ENCODE peak calls at places on chromosomes 2 and 18, in ten cellular contexts. One of them, this sample, is unnamed.

GRCh38 chr18:46199515-46200147 is 95.4 kb downstream of the HAUS1 start:
- DNase-seq in HL-60: no peak
- DNase-seq in choroid plexus epithelial cell: peak
- DNase-seq in retinal pigment epithelial cell: peak
- DNase-seq in AG04450: peak
- DNase-seq in fibroblast of the aortic adventitia: peak
- DNase-seq in HFFc6: peak
- DNase-seq in cardiac muscle cell: peak
- DNase-seq in astrocyte: peak
- DNase-seq in astrocyte of the spinal cord: peak
- DNase-seq in this sample: no peak

GRCh38 chr2:48693066-48693465 is 62.5 kb downstream of the LHCGR start:
- DNase-seq in HL-60: no peak
- DNase-seq in choroid plexus epithelial cell: peak
- DNase-seq in retinal pigment epithelial cell: no peak
- DNase-seq in AG04450: no peak
- DNase-seq in fibroblast of the aortic adventitia: no peak
- DNase-seq in HFFc6: no peak
- DNase-seq in cardiac muscle cell: no peak
- DNase-seq in astrocyte: peak
- DNase-seq in astrocyte of the spinal cord: peak
- DNase-seq in this sample: no peak

GRCh38 chr2:129801575-129801974 is 177.9 kb upstream of the RAB6C start:
- DNase-seq in HL-60: no peak
- DNase-seq in choroid plexus epithelial cell: no peak
- DNase-seq in retinal pigment epithelial cell: no peak
- DNase-seq in AG04450: no peak
- DNase-seq in fibroblast of the aortic adventitia: peak
- DNase-seq in HFFc6: peak
- DNase-seq in cardiac muscle cell: peak
- DNase-seq in astrocyte: peak
- DNase-seq in astrocyte of the spinal cord: peak
- DNase-seq in this sample: no peak

GRCh38 chr2:136281281-136282117 is 163.6 kb upstream of the CXCR4 start:
- DNase-seq in HL-60: no peak
- DNase-seq in choroid plexus epithelial cell: no peak
- DNase-seq in retinal pigment epithelial cell: no peak
- DNase-seq in AG04450: no peak
- DNase-seq in fibroblast of the aortic adventitia: no peak
- DNase-seq in HFFc6: no peak
- DNase-seq in cardiac muscle cell: no peak
- DNase-seq in astrocyte: no peak
- DNase-seq in astrocyte of the spinal cord: no peak
- DNase-seq in this sample: no peak

GRCh38 chr2:95330939-95331338 is 33.8 kb downstream of the KCNIP3 start:
- DNase-seq in HL-60: no peak
- DNase-seq in choroid plexus epithelial cell: no peak
- DNase-seq in retinal pigment epithelial cell: no peak
- DNase-seq in AG04450: no peak
- DNase-seq in fibroblast of the aortic adventitia: no peak
- DNase-seq in HFFc6: no peak
- DNase-seq in cardiac muscle cell: no peak
- DNase-seq in astrocyte: no peak
- DNase-seq in astrocyte of the spinal cord: no peak
- DNase-seq in this sample: no peak

GRCh38 chr2:208319403-208319802 is 53.3 kb downstream of the PIKFYVE start:
- DNase-seq in HL-60: no peak
- DNase-seq in choroid plexus epithelial cell: peak
- DNase-seq in retinal pigment epithelial cell: no peak
- DNase-seq in AG04450: no peak
- DNase-seq in fibroblast of the aortic adventitia: peak
- DNase-seq in HFFc6: no peak
- DNase-seq in cardiac muscle cell: peak
- DNase-seq in astrocyte: peak
- DNase-seq in astrocyte of the spinal cord: peak
- DNase-seq in this sample: no peak

GRCh38 chr2:165572155-165572554 is 102.7 kb downstream of the CSRNP3 start:
- DNase-seq in HL-60: no peak
- DNase-seq in choroid plexus epithelial cell: peak
- DNase-seq in retinal pigment epithelial cell: no peak
- DNase-seq in AG04450: no peak
- DNase-seq in fibroblast of the aortic adventitia: no peak
- DNase-seq in HFFc6: no peak
- DNase-seq in cardiac muscle cell: peak
- DNase-seq in astrocyte: no peak
- DNase-seq in astrocyte of the spinal cord: no peak
- DNase-seq in this sample: no peak

GRCh38 chr18:42231796-42232195 is 276.8 kb downstream of the PIK3C3 start:
- DNase-seq in HL-60: no peak
- DNase-seq in choroid plexus epithelial cell: no peak
- DNase-seq in retinal pigment epithelial cell: no peak
- DNase-seq in AG04450: no peak
- DNase-seq in fibroblast of the aortic adventitia: no peak
- DNase-seq in HFFc6: no peak
- DNase-seq in cardiac muscle cell: no peak
- DNase-seq in astrocyte: no peak
- DNase-seq in astrocyte of the spinal cord: no peak
- DNase-seq in this sample: no peak

GRCh38 chr2:64941143-64941542 is 48.1 kb upstream of the SLC1A4 start:
- DNase-seq in HL-60: no peak
- DNase-seq in choroid plexus epithelial cell: no peak
- DNase-seq in retinal pigment epithelial cell: no peak
- DNase-seq in AG04450: no peak
- DNase-seq in fibroblast of the aortic adventitia: no peak
- DNase-seq in HFFc6: no peak
- DNase-seq in cardiac muscle cell: no peak
- DNase-seq in astrocyte: no peak
- DNase-seq in astrocyte of the spinal cord: no peak
- DNase-seq in this sample: no peak

GRCh38 chr2:239035361-239035814 is 187.5 kb downstream of the TWIST2 start:
- DNase-seq in HL-60: no peak
- DNase-seq in choroid plexus epithelial cell: peak
- DNase-seq in retinal pigment epithelial cell: no peak
- DNase-seq in AG04450: no peak
- DNase-seq in fibroblast of the aortic adventitia: no peak
- DNase-seq in HFFc6: no peak
- DNase-seq in cardiac muscle cell: peak
- DNase-seq in astrocyte: no peak
- DNase-seq in astrocyte of the spinal cord: no peak
- DNase-seq in this sample: no peak

GRCh38 chr2:172091626-172092566 is 6.6 kb downstream of the DLX1 start:
- DNase-seq in HL-60: no peak
- DNase-seq in choroid plexus epithelial cell: no peak
- DNase-seq in retinal pigment epithelial cell: no peak
- DNase-seq in AG04450: no peak
- DNase-seq in fibroblast of the aortic adventitia: no peak
- DNase-seq in HFFc6: no peak
- DNase-seq in cardiac muscle cell: no peak
- DNase-seq in astrocyte: no peak
- DNase-seq in astrocyte of the spinal cord: no peak
- DNase-seq in this sample: no peak

GRCh38 chr2:164430166-164430783 is 191.0 kb downstream of the GRB14 start:
- DNase-seq in HL-60: no peak
- DNase-seq in choroid plexus epithelial cell: peak
- DNase-seq in retinal pigment epithelial cell: peak
- DNase-seq in AG04450: peak
- DNase-seq in fibroblast of the aortic adventitia: peak
- DNase-seq in HFFc6: peak
- DNase-seq in cardiac muscle cell: peak
- DNase-seq in astrocyte: peak
- DNase-seq in astrocyte of the spinal cord: peak
- DNase-seq in this sample: no peak

GRCh38 chr18:28013064-28013463 is 163.9 kb downstream of the CDH2 start:
- DNase-seq in HL-60: no peak
- DNase-seq in choroid plexus epithelial cell: peak
- DNase-seq in retinal pigment epithelial cell: no peak
- DNase-seq in AG04450: peak
- DNase-seq in fibroblast of the aortic adventitia: peak
- DNase-seq in HFFc6: no peak
- DNase-seq in cardiac muscle cell: peak
- DNase-seq in astrocyte: no peak
- DNase-seq in astrocyte of the spinal cord: no peak
- DNase-seq in this sample: no peak
- TF ChIP-seq CTCF in HL-60: no peak
- TF ChIP-seq CTCF in choroid plexus epithelial cell: peak
- TF ChIP-seq CTCF in retinal pigment epithelial cell: peak
- TF ChIP-seq CTCF in AG04450: peak
- TF ChIP-seq CTCF in fibroblast of the aortic adventitia: peak
- TF ChIP-seq CTCF in HFFc6: peak
- TF ChIP-seq CTCF in cardiac muscle cell: peak
- TF ChIP-seq CTCF in astrocyte: peak
- TF ChIP-seq CTCF in astrocyte of the spinal cord: peak
- TF ChIP-seq CTCF in this sample: no peak

GRCh38 chr18:48672671-48673340 is 134.0 kb downstream of the CTIF start:
- DNase-seq in HL-60: no peak
- DNase-seq in choroid plexus epithelial cell: no peak
- DNase-seq in retinal pigment epithelial cell: no peak
- DNase-seq in AG04450: no peak
- DNase-seq in fibroblast of the aortic adventitia: no peak
- DNase-seq in HFFc6: no peak
- DNase-seq in cardiac muscle cell: no peak
- DNase-seq in astrocyte: no peak
- DNase-seq in astrocyte of the spinal cord: no peak
- DNase-seq in this sample: no peak

GRCh38 chr18:48671561-48671945 is 132.7 kb downstream of the CTIF start:
- DNase-seq in HL-60: no peak
- DNase-seq in choroid plexus epithelial cell: no peak
- DNase-seq in retinal pigment epithelial cell: no peak
- DNase-seq in AG04450: no peak
- DNase-seq in fibroblast of the aortic adventitia: no peak
- DNase-seq in HFFc6: no peak
- DNase-seq in cardiac muscle cell: no peak
- DNase-seq in astrocyte: no peak
- DNase-seq in astrocyte of the spinal cord: no peak
- DNase-seq in this sample: no peak

GRCh38 chr18:48669991-48670750 is 131.3 kb downstream of the CTIF start:
- DNase-seq in HL-60: no peak
- DNase-seq in choroid plexus epithelial cell: no peak
- DNase-seq in retinal pigment epithelial cell: no peak
- DNase-seq in AG04450: no peak
- DNase-seq in fibroblast of the aortic adventitia: no peak
- DNase-seq in HFFc6: no peak
- DNase-seq in cardiac muscle cell: no peak
- DNase-seq in astrocyte: no peak
- DNase-seq in astrocyte of the spinal cord: no peak
- DNase-seq in this sample: no peak

GRCh38 chr18:48669180-48669675 is 130.4 kb downstream of the CTIF start:
- DNase-seq in HL-60: peak
- DNase-seq in choroid plexus epithelial cell: no peak
- DNase-seq in retinal pigment epithelial cell: no peak
- DNase-seq in AG04450: no peak
- DNase-seq in fibroblast of the aortic adventitia: no peak
- DNase-seq in HFFc6: no peak
- DNase-seq in cardiac muscle cell: no peak
- DNase-seq in astrocyte: no peak
- DNase-seq in astrocyte of the spinal cord: no peak
- DNase-seq in this sample: no peak

DNA sequence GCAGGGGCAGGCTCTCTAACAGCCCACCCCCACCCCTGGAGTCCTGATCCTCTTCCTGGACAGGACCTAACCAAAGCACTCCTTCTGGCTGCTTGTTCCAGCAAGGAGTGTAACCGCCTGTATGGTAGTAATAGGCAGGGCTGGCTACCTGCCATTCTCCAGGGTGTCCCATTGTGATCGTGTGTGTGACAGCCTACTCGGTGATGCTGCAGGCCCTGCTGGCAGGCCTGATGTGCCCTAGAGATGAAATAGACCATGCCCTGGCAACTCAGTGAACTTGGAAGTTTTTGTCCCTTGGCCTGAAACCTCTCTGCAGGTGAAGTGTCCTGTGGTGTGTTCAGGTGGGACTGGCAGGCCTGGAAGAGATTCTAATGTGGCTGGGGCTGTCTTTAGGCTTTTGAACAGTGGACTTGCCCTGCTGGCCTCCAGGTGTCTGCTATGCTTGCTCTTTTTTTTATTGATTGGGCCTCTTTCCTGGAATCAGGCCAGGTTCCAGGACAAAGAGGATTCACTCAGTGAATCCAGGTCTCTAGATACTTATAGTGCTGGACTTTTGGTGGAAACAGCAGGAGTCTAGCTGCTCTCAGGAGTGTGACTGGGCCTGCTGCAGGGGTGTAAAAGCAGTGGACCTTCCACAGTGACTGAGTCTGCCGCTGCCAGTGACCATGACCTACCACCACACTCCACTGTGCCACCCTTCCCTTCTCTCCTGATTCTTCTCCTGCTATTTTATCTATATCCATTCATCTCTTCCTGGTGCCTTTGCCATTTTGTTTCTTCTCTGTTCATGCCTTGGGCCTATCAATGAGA is 132.1 kb downstream of the CTIF start:
- DNase-seq in HL-60: no peak
- DNase-seq in choroid plexus epithelial cell: no peak
- DNase-seq in retinal pigment epithelial cell: no peak
- DNase-seq in AG04450: no peak
- DNase-seq in fibroblast of the aortic adventitia: no peak
- DNase-seq in HFFc6: no peak
- DNase-seq in cardiac muscle cell: no peak
- DNase-seq in astrocyte: no peak
- DNase-seq in astrocyte of the spinal cord: no peak
- DNase-seq in this sample: no peak
- TF ChIP-seq CTCF in HL-60: no peak
- TF ChIP-seq CTCF in choroid plexus epithelial cell: no peak
- TF ChIP-seq CTCF in retinal pigment epithelial cell: no peak
- TF ChIP-seq CTCF in AG04450: no peak
- TF ChIP-seq CTCF in fibroblast of the aortic adventitia: no peak
- TF ChIP-seq CTCF in HFFc6: no peak
- TF ChIP-seq CTCF in cardiac muscle cell: no peak
- TF ChIP-seq CTCF in astrocyte: no peak
- TF ChIP-seq CTCF in astrocyte of the spinal cord: no peak
- TF ChIP-seq CTCF in this sample: no peak

GRCh38 chr2:9573840-9574239 is 18.2 kb upstream of the ADAM17 start:
- DNase-seq in HL-60: no peak
- DNase-seq in choroid plexus epithelial cell: no peak
- DNase-seq in retinal pigment epithelial cell: no peak
- DNase-seq in AG04450: no peak
- DNase-seq in fibroblast of the aortic adventitia: no peak
- DNase-seq in HFFc6: no peak
- DNase-seq in cardiac muscle cell: no peak
- DNase-seq in astrocyte: no peak
- DNase-seq in astrocyte of the spinal cord: no peak
- DNase-seq in this sample: no peak
- TF ChIP-seq CTCF in HL-60: no peak
- TF ChIP-seq CTCF in choroid plexus epithelial cell: no peak
- TF ChIP-seq CTCF in retinal pigment epithelial cell: peak
- TF ChIP-seq CTCF in AG04450: peak
- TF ChIP-seq CTCF in fibroblast of the aortic adventitia: no peak
- TF ChIP-seq CTCF in HFFc6: peak
- TF ChIP-seq CTCF in cardiac muscle cell: no peak
- TF ChIP-seq CTCF in astrocyte: no peak
- TF ChIP-seq CTCF in astrocyte of the spinal cord: no peak
- TF ChIP-seq CTCF in this sample: peak

DNA sequence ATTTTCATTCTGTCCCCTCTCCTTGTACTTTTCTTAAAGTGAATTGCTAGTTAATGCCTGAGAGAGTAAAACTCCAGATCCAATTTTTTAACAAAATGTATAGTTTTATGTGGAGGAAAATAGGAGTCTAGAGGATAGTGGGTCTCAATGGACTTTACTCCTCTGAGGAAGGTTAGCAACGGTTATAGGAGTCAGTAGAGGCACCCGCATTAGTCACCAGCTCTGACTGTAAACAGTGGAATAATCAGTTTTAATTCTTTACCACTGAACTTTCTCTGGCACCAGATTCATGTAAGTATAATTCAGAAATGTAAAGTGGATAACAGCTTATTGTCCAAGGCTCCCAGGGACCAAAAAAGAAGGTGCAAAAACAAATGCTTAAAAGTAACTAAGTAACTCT is 38.7 kb upstream of the HNMT start:
- DNase-seq in HL-60: no peak
- DNase-seq in choroid plexus epithelial cell: peak
- DNase-seq in retinal pigment epithelial cell: peak
- DNase-seq in AG04450: no peak
- DNase-seq in fibroblast of the aortic adventitia: no peak
- DNase-seq in HFFc6: no peak
- DNase-seq in cardiac muscle cell: no peak
- DNase-seq in astrocyte: peak
- DNase-seq in astrocyte of the spinal cord: no peak
- DNase-seq in this sample: no peak
- TF ChIP-seq CTCF in HL-60: no peak
- TF ChIP-seq CTCF in choroid plexus epithelial cell: no peak
- TF ChIP-seq CTCF in retinal pigment epithelial cell: no peak
- TF ChIP-seq CTCF in AG04450: no peak
- TF ChIP-seq CTCF in fibroblast of the aortic adventitia: no peak
- TF ChIP-seq CTCF in HFFc6: no peak
- TF ChIP-seq CTCF in cardiac muscle cell: no peak
- TF ChIP-seq CTCF in astrocyte: no peak
- TF ChIP-seq CTCF in astrocyte of the spinal cord: no peak
- TF ChIP-seq CTCF in this sample: no peak

This sample was measured in CD14-positive monocyte.